ENCODE peak calls at places on chromosomes 3 and 15, in six cellular contexts. One of them, this sample, is unnamed.

GRCh38 chr15:64636541-64636940 is 138.8 kb downstream of the RBPMS2 start:
- DNase-seq in A549: no peak
- DNase-seq in AG04449: no peak
- DNase-seq in upper lobe of right lung: no peak
- DNase-seq in lower lobe of right lung: no peak
- DNase-seq in choroid plexus epithelial cell: peak
- DNase-seq in this sample: no peak

GRCh38 chr15:90104551-90104950 is 2.3 kb upstream of the IDH2 start:
- DNase-seq in choroid plexus epithelial cell: no peak
- DNase-seq in lower lobe of right lung: no peak
- DNase-seq in upper lobe of right lung: no peak
- DNase-seq in A549: no peak
- DNase-seq in AG04449: no peak
- DNase-seq in this sample: no peak

GRCh38 chr15:73165435-73165834 is 113.2 kb downstream of the NEO1 start:
- DNase-seq in AG04449: no peak
- DNase-seq in lower lobe of right lung: no peak
- DNase-seq in choroid plexus epithelial cell: no peak
- DNase-seq in A549: no peak
- DNase-seq in upper lobe of right lung: no peak
- DNase-seq in this sample: no peak

GRCh38 chr3:1506090-1506489 is 413.3 kb downstream of the CNTN6 start:
- DNase-seq in upper lobe of right lung: no peak
- DNase-seq in choroid plexus epithelial cell: no peak
- DNase-seq in lower lobe of right lung: no peak
- DNase-seq in A549: no peak
- DNase-seq in AG04449: no peak
- DNase-seq in this sample: no peak

GRCh38 chr15:47184003-47184404 is 533.3 kb upstream of the SEMA6D start:
- DNase-seq in choroid plexus epithelial cell: no peak
- DNase-seq in upper lobe of right lung: peak
- DNase-seq in lower lobe of right lung: no peak
- DNase-seq in AG04449: no peak
- DNase-seq in A549: no peak
- DNase-seq in this sample: no peak

GRCh38 chr3:134326760-134327593 is 47.3 kb downstream of the AMOTL2 start:
- DNase-seq in AG04449: peak
- DNase-seq in lower lobe of right lung: no peak
- DNase-seq in A549: no peak
- DNase-seq in upper lobe of right lung: no peak
- DNase-seq in choroid plexus epithelial cell: peak
- DNase-seq in this sample: peak

GRCh38 chr3:127608362-127608718 is 10.1 kb downstream of the MCM2 start:
- DNase-seq in upper lobe of right lung: no peak
- DNase-seq in lower lobe of right lung: no peak
- DNase-seq in choroid plexus epithelial cell: no peak
- DNase-seq in A549: no peak
- DNase-seq in AG04449: no peak
- DNase-seq in this sample: no peak

GRCh38 chr15:89799011-89799924 is 15.4 kb downstream of the ANPEP start:
- DNase-seq in choroid plexus epithelial cell: no peak
- DNase-seq in upper lobe of right lung: no peak
- DNase-seq in lower lobe of right lung: peak
- DNase-seq in AG04449: no peak
- DNase-seq in A549: no peak
- DNase-seq in this sample: no peak

GRCh38 chr3:59510576-59510975 is 460.8 kb upstream of the CFAP20DC start:
- DNase-seq in A549: no peak
- DNase-seq in choroid plexus epithelial cell: no peak
- DNase-seq in upper lobe of right lung: no peak
- DNase-seq in AG04449: no peak
- DNase-seq in lower lobe of right lung: no peak
- DNase-seq in this sample: no peak

GRCh38 chr15:47974724-47975123 is 146.1 kb upstream of the SLC24A5 start:
- DNase-seq in upper lobe of right lung: no peak
- DNase-seq in AG04449: no peak
- DNase-seq in A549: no peak
- DNase-seq in choroid plexus epithelial cell: no peak
- DNase-seq in lower lobe of right lung: no peak
- DNase-seq in this sample: no peak

GRCh38 chr3:129794319-129795201 is 99.0 kb downstream of the TMCC1 start:
- DNase-seq in AG04449: no peak
- DNase-seq in lower lobe of right lung: peak
- DNase-seq in upper lobe of right lung: peak
- DNase-seq in A549: peak
- DNase-seq in choroid plexus epithelial cell: peak
- DNase-seq in this sample: no peak

GRCh38 chr15:96325579-96326331 is 4.7 kb upstream of the NR2F2 start:
- DNase-seq in AG04449: no peak
- DNase-seq in A549: no peak
- DNase-seq in upper lobe of right lung: no peak
- DNase-seq in lower lobe of right lung: no peak
- DNase-seq in choroid plexus epithelial cell: peak
- DNase-seq in this sample: no peak

DNA sequence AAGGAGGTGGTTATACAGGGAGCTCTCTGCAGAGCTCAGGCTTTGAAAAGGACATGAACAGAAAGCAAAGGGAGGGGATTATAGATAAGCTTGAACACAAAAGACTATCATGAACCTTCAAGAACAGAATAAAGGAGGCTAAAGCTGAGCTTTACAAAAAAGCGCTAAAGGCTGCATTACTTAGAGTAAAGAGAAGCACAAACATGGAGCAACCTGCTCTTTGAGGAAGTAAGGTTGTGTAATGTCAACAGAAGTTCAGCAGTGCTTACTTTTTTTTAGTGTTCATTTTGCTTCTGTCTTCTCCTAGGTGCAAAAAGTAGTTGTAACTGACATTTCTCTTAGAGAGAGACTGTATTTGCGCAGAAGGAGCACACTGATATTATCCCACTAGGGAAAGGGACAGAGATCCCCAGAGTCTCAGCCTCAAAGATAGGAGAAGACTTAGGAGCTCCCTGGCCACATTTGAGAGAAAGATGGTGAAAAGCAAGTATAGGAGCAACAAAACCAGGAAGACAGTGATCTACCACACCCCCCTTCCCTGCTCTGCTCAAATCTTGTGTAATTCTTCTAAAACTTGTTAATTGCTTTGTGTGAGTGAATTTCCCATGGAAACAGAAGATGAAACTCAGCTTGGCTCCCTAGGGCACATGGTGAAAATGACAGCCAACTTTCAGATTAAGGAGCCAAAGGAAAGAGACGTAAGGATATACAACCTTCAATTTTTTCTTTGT is 54.7 kb downstream of the QTRT2 start:
- DNase-seq in choroid plexus epithelial cell: no peak
- DNase-seq in A549: no peak
- DNase-seq in upper lobe of right lung: no peak
- DNase-seq in lower lobe of right lung: no peak
- DNase-seq in AG04449: no peak
- DNase-seq in this sample: no peak
- TF ChIP-seq CTCF in choroid plexus epithelial cell: no peak
- TF ChIP-seq CTCF in A549: no peak
- TF ChIP-seq CTCF in upper lobe of right lung: no peak
- TF ChIP-seq CTCF in lower lobe of right lung: no peak
- TF ChIP-seq CTCF in AG04449: no peak
- TF ChIP-seq CTCF in this sample: no peak

GRCh38 chr3:142003291-142003690 is 126.8 kb downstream of the ATP1B3 start:
- DNase-seq in upper lobe of right lung: no peak
- DNase-seq in AG04449: no peak
- DNase-seq in choroid plexus epithelial cell: no peak
- DNase-seq in A549: no peak
- DNase-seq in lower lobe of right lung: no peak
- DNase-seq in this sample: no peak

GRCh38 chr3:141994856-141995255 is 118.4 kb downstream of the ATP1B3 start:
- DNase-seq in choroid plexus epithelial cell: no peak
- DNase-seq in AG04449: no peak
- DNase-seq in A549: no peak
- DNase-seq in upper lobe of right lung: no peak
- DNase-seq in lower lobe of right lung: no peak
- DNase-seq in this sample: no peak

GRCh38 chr3:142000341-142000870 is 124.0 kb downstream of the ATP1B3 start:
- DNase-seq in lower lobe of right lung: no peak
- DNase-seq in AG04449: no peak
- DNase-seq in choroid plexus epithelial cell: peak
- DNase-seq in upper lobe of right lung: no peak
- DNase-seq in A549: no peak
- DNase-seq in this sample: no peak

GRCh38 chr3:141996437-141996836 is 120.0 kb downstream of the ATP1B3 start:
- DNase-seq in A549: no peak
- DNase-seq in upper lobe of right lung: no peak
- DNase-seq in choroid plexus epithelial cell: no peak
- DNase-seq in lower lobe of right lung: no peak
- DNase-seq in AG04449: no peak
- DNase-seq in this sample: no peak

DNA sequence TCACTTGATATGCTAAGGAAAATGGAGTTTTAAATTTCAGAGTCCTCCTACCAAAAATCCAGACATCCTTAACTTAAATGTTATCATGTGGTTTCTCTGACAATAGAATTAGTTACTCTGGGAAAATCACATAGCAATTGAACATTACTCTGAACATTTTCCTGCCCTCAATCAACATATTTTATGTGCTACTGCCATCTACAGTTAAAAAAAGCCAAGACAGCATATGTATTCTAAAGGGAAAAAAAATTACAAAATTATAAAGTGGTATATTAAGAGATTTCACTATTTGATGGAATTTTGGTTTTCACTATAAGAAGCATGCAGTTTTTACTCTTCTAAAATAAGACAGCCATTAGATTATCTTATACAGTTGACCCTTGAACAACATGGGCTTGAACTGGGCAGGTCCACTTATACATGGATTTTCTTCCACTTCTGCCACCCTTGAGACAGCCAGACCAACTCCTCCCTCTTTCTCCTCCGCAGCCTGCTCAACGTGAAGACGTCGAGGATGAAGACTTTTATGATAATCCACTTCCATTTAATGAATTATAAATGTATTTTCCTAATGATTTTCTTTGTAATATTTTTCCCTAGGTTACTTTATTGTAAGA is 122.3 kb downstream of the ATP1B3 start:
- DNase-seq in upper lobe of right lung: no peak
- DNase-seq in lower lobe of right lung: no peak
- DNase-seq in A549: peak
- DNase-seq in choroid plexus epithelial cell: peak
- DNase-seq in AG04449: no peak
- DNase-seq in this sample: no peak
- H3K4me3 ChIP-seq in upper lobe of right lung: no peak
- H3K4me3 ChIP-seq in lower lobe of right lung: no peak
- H3K4me3 ChIP-seq in A549: no peak
- H3K4me3 ChIP-seq in choroid plexus epithelial cell: no peak
- H3K4me3 ChIP-seq in AG04449: no peak
- H3K4me3 ChIP-seq in this sample: no peak

GRCh38 chr3:6204891-6205290 is 656.0 kb upstream of the GRM7 start:
- DNase-seq in A549: no peak
- DNase-seq in choroid plexus epithelial cell: no peak
- DNase-seq in AG04449: no peak
- DNase-seq in lower lobe of right lung: no peak
- DNase-seq in upper lobe of right lung: no peak
- DNase-seq in this sample: no peak
- TF ChIP-seq CTCF in A549: no peak
- TF ChIP-seq CTCF in choroid plexus epithelial cell: no peak
- TF ChIP-seq CTCF in AG04449: no peak
- TF ChIP-seq CTCF in lower lobe of right lung: peak
- TF ChIP-seq CTCF in upper lobe of right lung: peak
- TF ChIP-seq CTCF in this sample: no peak

DNA sequence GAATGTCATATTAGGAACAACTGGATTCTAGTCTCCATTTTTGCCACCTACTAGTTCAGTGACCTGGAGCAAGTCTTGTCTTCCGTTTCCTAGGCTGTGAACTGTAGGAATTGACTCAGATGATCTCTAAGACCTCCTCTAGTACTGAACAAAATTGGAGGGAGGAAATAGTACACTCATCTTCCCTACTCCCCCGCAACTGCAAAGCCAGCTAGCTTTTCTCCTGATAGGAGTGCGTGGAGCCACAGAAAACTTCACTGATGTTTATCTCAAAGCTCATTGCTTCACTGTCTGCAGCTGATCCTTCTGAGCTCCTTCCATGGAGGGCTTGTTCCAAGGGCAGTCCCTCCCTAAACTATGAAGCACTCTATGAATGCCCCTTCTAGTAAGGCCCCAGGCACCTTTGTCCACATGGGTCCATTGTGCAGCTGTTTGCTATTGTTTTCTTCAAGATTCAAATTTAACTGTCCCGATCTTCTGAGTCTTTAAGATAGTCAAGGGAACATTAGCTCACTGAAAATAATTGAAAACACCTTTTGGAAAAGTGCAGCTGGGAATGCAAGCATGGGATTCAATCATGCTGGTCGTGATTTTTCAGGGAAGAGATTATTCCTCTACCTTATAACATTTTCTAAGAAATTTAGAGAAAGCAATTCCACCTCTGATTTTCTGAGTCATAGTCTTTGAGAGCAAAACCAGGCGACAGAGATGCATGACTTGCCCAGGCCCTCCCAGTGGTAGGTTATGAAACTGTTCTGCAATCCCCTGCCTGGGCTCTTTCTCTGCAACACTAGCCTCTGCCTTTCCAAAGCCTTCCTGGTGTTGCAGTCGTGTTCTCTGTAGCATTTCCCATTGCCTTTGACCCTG is 24.3 kb downstream of the FILIP1L start:
- DNase-seq in AG04449: no peak
- DNase-seq in A549: peak
- DNase-seq in choroid plexus epithelial cell: peak
- DNase-seq in lower lobe of right lung: no peak
- DNase-seq in upper lobe of right lung: no peak
- DNase-seq in this sample: no peak
- H3K4me3 ChIP-seq in AG04449: no peak
- H3K4me3 ChIP-seq in A549: no peak
- H3K4me3 ChIP-seq in choroid plexus epithelial cell: no peak
- H3K4me3 ChIP-seq in lower lobe of right lung: no peak
- H3K4me3 ChIP-seq in upper lobe of right lung: no peak
- H3K4me3 ChIP-seq in this sample: no peak

This sample was measured in AG09309.